ENCODE peak calls at places on chromosomes 16 and 17, in four cellular contexts. W is A549, M is WTC11, R is K562. B is an unnamed sample.

GRCh38 chr17:36994438-36994837 is 45.7 kb downstream of the AATF start:
- DNase-seq in R (no peak), M (no peak), W (no peak), B (no peak)

GRCh38 chr17:45948881-45949624 is 50.0 kb upstream of the STH start:
- DNase-seq in R (peak), W (peak), M (peak), B (peak)

GRCh38 chr17:32757963-32758362 is 119.0 kb downstream of the MYO1D start:
- DNase-seq in W (no peak), R (no peak), M (no peak), B (no peak)

GRCh38 chr17:20721151-20721550 is 141.6 kb downstream of the CDRT15L2 start:
- DNase-seq in W (no peak), M (no peak), R (no peak), B (no peak)

GRCh38 chr16:69563605-69564580 is 1.9 kb upstream of the NFAT5 start:
- DNase-seq in W (peak), R (no peak), M (no peak), B (peak)

GRCh38 chr17:4711671-4712111 is 1.3 kb downstream of the ARRB2 start:
- DNase-seq in W (no peak), M (no peak), R (no peak), B (no peak)

GRCh38 chr17:61128671-61129115 is 270.9 kb upstream of the TBX2 start:
- DNase-seq in W (no peak), R (no peak), M (no peak), B (no peak)

GRCh38 chr17:17077861-17078732 is 35.8 kb downstream of the MPRIP start:
- DNase-seq in W (no peak), M (no peak), R (no peak), B (peak)

GRCh38 chr16:16150117-16150877 is 73.0 kb downstream of the ABCC6 start:
- DNase-seq in R (no peak), M (no peak), W (no peak), B (no peak)

GRCh38 chr16:46620265-46621005 is 744 bp downstream of the SHCBP1 start:
- DNase-seq in M (no peak), W (peak), R (peak), B (no peak)

GRCh38 chr16:80518436-80518835 is 22.4 kb upstream of the DYNLRB2 start:
- DNase-seq in R (no peak), W (no peak), M (no peak), B (no peak)

GRCh38 chr17:16407911-16408588 is 7.3 kb upstream of the TRPV2 start:
- DNase-seq in R (no peak), W (peak), M (peak), B (peak)

GRCh38 chr17:15364615-15365014 is 23.2 kb upstream of the TEKT3 start:
- DNase-seq in R (no peak), M (no peak), W (no peak), B (peak)

GRCh38 chr17:29073045-29073444 is 30.1 kb downstream of the PIPOX start:
- DNase-seq in M (no peak), R (no peak), W (no peak), B (no peak)

GRCh38 chr16:3444032-3444388 is 530 bp downstream of the NAA60 start:
- DNase-seq in W (peak), R (no peak), M (no peak), B (peak)

GRCh38 chr16:81077077-81077940 is at the start of gene C16orf46:
- DNase-seq in M (peak), W (peak), R (peak), B (peak)

GRCh38 chr16:85462405-85463227 is 150.5 kb upstream of the GSE1 start:
- DNase-seq in R (peak), M (no peak), W (no peak), B (no peak)

GRCh38 chr16:76639685-76640289 is 362.6 kb downstream of the CNTNAP4 start:
- DNase-seq in M (peak), W (peak), R (no peak), B (peak)

GRCh38 chr16:30692381-30693074 is 6.4 kb upstream of the SRCAP start:
- DNase-seq in M (no peak), W (no peak), R (no peak), B (no peak)

GRCh38 chr16:49499018-49499785 is 125.6 kb downstream of the C16orf78 start:
- DNase-seq in R (no peak), M (no peak), W (no peak), B (no peak)

GRCh38 chr17:82121660-82122629 is 23.9 kb upstream of the FASN start:
- DNase-seq in R (no peak), M (no peak), W (no peak), B (no peak)

GRCh38 chr16:15952265-15952711 is 2.9 kb downstream of the ABCC1 start:
- DNase-seq in W (no peak), M (no peak), R (no peak), B (peak)

GRCh38 chr17:78751447-78752067 is 30.5 kb downstream of the CYTH1 start:
- DNase-seq in W (no peak), M (no peak), R (no peak), B (peak)

GRCh38 chr16:3655030-3655790 is 719 bp downstream of the DNASE1 start:
- DNase-seq in M (peak), W (no peak), R (no peak), B (no peak)

GRCh38 chr16:28103516-28104170 is 40.1 kb upstream of the GSG1L start:
- DNase-seq in R (no peak), M (no peak), W (no peak), B (no peak)

GRCh38 chr16:29808219-29808900 is 2.0 kb downstream of the MAZ start:
- DNase-seq in M (no peak), R (no peak), W (no peak), B (no peak)

GRCh38 chr17:60153606-60154355 is 4.0 kb downstream of the CA4 start:
- DNase-seq in M (peak), W (no peak), R (no peak), B (no peak)

GRCh38 chr17:76078859-76079576 is at the start of gene ZACN:
- DNase-seq in R (no peak), M (no peak), W (no peak), B (no peak)

GRCh38 chr16:50940275-50940854 is 198.5 kb downstream of the CYLD start:
- DNase-seq in W (no peak), M (no peak), R (no peak), B (no peak)

GRCh38 chr17:77675816-77676799 is 282.4 kb upstream of the TNRC6C start:
- DNase-seq in M (no peak), W (no peak), R (no peak), B (no peak)

GRCh38 chr17:40547079-40547784 is 18.0 kb downstream of the CCR7 start:
- DNase-seq in W (no peak), M (peak), R (no peak), B (no peak)

GRCh38 chr16:83344014-83344413 is 463.8 kb upstream of the HSBP1 start:
- DNase-seq in M (no peak), R (no peak), W (peak), B (no peak)

GRCh38 chr17:75723201-75723930 is 2.1 kb downstream of the ITGB4 start:
- DNase-seq in W (no peak), R (no peak), M (no peak), B (no peak)

GRCh38 chr17:48575673-48576478 is 2.3 kb downstream of the HOXB4 start:
- DNase-seq in M (no peak), W (no peak), R (peak), B (no peak)

GRCh38 chr16:800834-801488 is 427 bp upstream of the GNG13 start:
- DNase-seq in R (no peak), W (no peak), M (no peak), B (no peak)

GRCh38 chr17:55576237-55576998 is 65.2 kb upstream of the SMIM36 start:
- DNase-seq in W (peak), R (peak), M (no peak), B (peak)

GRCh38 chr17:44293509-44294226 is 14.7 kb upstream of the RUNDC3A start:
- DNase-seq in M (no peak), W (no peak), R (no peak), B (no peak)

GRCh38 chr16:74700206-74701040 is at the start of gene MLKL:
- DNase-seq in M (peak), W (peak), R (peak), B (peak)
- TF ChIP-seq NR3C1 in M (no peak), W (no peak), R (no peak), B (no peak)

DNA sequence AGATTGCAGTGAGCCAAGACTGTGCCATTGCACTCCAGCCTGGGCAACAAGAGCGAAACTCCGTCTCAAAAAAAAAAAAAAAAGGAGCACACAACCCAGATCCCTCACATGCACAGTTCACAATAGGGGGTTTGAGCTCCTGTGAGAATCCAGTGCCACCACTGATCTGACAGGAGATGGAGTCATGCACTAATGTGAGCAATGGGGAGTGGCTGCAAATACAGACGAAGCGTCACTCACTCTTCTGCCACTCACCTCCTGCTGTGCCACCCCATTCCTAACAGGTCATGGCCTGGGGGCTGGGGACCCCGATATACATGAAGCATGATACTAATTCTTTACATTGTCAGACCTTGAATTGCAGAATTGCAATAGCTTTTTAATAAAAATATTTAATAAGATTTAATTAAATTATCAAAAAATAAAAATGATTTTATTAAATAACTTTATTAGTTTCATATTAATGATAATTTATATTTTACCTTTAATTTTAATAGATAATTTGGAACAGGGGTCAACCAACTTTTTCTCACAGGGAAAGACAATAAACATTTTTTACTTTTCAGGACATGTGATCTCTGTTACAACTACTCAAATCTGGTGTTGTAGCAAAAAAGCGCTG is 171.4 kb downstream of the COPRS start:
- DNase-seq in W (no peak), R (no peak), M (no peak), B (no peak)
- TF ChIP-seq NR3C1 in W (no peak), R (no peak), M (no peak), B (no peak)

DNA sequence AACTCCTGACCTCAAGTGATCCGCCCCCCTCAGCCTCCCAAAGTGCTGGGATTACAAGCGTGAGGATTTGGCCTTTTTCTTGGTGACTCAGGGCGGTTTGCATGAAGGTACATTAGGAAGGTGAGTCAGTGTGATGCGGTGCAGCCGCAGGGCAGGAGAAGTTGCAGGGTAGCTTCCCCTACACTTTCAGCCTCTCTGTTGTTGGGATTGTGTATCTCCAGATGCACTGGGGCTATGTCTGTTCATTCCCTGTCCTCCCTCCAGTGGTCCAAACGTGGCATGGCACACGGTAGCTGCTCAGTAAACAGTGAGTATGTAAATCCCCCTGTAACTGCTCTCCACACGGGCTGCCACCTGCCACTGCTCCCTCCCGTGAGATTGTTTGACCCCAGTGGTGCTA is 109.1 kb upstream of the CDC42EP4 start:
- DNase-seq in W (peak), M (no peak), R (peak), B (peak)
- TF ChIP-seq NR3C1 in W (no peak), M (no peak), R (no peak), B (no peak)

GRCh38 chr17:30278032-30278431 is 13.7 kb downstream of the BLMH start:
- DNase-seq in W (peak), R (no peak), M (no peak), B (peak)
- TF ChIP-seq NR3C1 in W (no peak), R (no peak), M (no peak), B (no peak)

GRCh38 chr16:11515540-11516430 is 70.9 kb downstream of the LITAF start:
- DNase-seq in R (no peak), W (no peak), M (no peak), B (no peak)
- TF ChIP-seq NR3C1 in R (no peak), W (no peak), M (no peak), B (no peak)

GRCh38 chr16:14501331-14502255 is 128.5 kb downstream of the PARN start:
- DNase-seq in R (peak), M (peak), W (peak), B (peak)
- TF ChIP-seq NR3C1 in R (no peak), M (no peak), W (no peak), B (no peak)

GRCh38 chr17:27333410-27333980 is 39.6 kb downstream of the WSB1 start:
- DNase-seq in W (no peak), M (no peak), R (no peak), B (no peak)
- TF ChIP-seq NR3C1 in W (no peak), M (no peak), R (no peak), B (no peak)